ENCODE peak calls at places on chromosomes 2 and 18, in seven cellular contexts. W is stomach, C is lower leg skin, H is K562, E is A549, I is testis, B is heart left ventricle. F is an unnamed sample.

GRCh38 chr18:75183524-75183923 is 25.4 kb downstream of the PTGR3 start:
- DNase-seq in W (no peak), C (no peak), H (no peak), E (no peak), I (no peak), B (no peak), F (no peak)

GRCh38 chr2:175864131-175864728 is 137.8 kb downstream of the LNPK start:
- DNase-seq in W (no peak), C (no peak), H (no peak), E (no peak), I (no peak), B (no peak), F (no peak)

GRCh38 chr18:80171190-80171872 is 62.3 kb downstream of the ADNP2 start:
- DNase-seq in W (peak; percentile 61), C (peak; percentile 91), H (peak; percentile 70), E (peak; percentile 42), I (peak; percentile 83), B (peak; percentile 36), F (peak; percentile 71)

GRCh38 chr2:163401481-163401880 is 334.3 kb downstream of the FIGN start:
- DNase-seq in W (no peak), C (no peak), H (no peak), E (no peak), I (no peak), B (peak; percentile 26), F (peak; percentile 11)

GRCh38 chr2:97868986-97869721 is 126.6 kb downstream of the TMEM131 start:
- DNase-seq in W (no peak), C (no peak), H (no peak), E (peak; percentile 46), I (no peak), B (peak; percentile 81), F (no peak)

GRCh38 chr2:72803151-72803550 is 22.7 kb downstream of the EXOC6B start:
- DNase-seq in W (no peak), C (no peak), H (no peak), E (no peak), I (no peak), B (no peak), F (no peak)

GRCh38 chr18:51879329-51879728 is 460.7 kb upstream of the DCC start:
- DNase-seq in W (no peak), C (no peak), H (no peak), E (no peak), I (no peak), B (no peak), F (no peak)

GRCh38 chr2:234571620-234572407 is 74.9 kb upstream of the ARL4C start:
- DNase-seq in W (no peak), C (no peak), H (no peak), E (no peak), I (no peak), B (no peak), F (no peak)

GRCh38 chr18:24792164-24792563 is 331.7 kb downstream of the HRH4 start:
- DNase-seq in W (no peak), C (no peak), H (no peak), E (no peak), I (no peak), B (no peak), F (no peak)

GRCh38 chr2:46421361-46421760 is 58.0 kb upstream of the TMEM247 start:
- DNase-seq in W (no peak), C (no peak), H (no peak), E (no peak), I (no peak), B (no peak), F (no peak)

GRCh38 chr18:55886886-55887285 is 298.9 kb upstream of the TCF4 start:
- DNase-seq in W (no peak), C (no peak), H (no peak), E (no peak), I (no peak), B (no peak), F (no peak)

GRCh38 chr2:126482582-126483464 is 173.1 kb upstream of the GYPC start:
- DNase-seq in W (no peak), C (no peak), H (peak; percentile 32), E (no peak), I (peak; percentile 18), B (no peak), F (peak; percentile 10)

GRCh38 chr2:42733852-42734251 is 30.1 kb downstream of the OXER1 start:
- DNase-seq in W (no peak), C (no peak), H (no peak), E (no peak), I (no peak), B (no peak), F (no peak)

GRCh38 chr18:67596003-67596402 is 79.5 kb upstream of the DSEL start:
- DNase-seq in W (no peak), C (no peak), H (no peak), E (no peak), I (no peak), B (no peak), F (no peak)

GRCh38 chr2:16774980-16775963 is 109.6 kb upstream of the CYRIA start:
- DNase-seq in W (no peak), C (no peak), H (peak; percentile 33), E (no peak), I (peak; percentile 21), B (no peak), F (no peak)

GRCh38 chr2:210303498-210303897 is 11.5 kb downstream of the MYL1 start:
- DNase-seq in W (no peak), C (no peak), H (no peak), E (no peak), I (no peak), B (no peak), F (no peak)

GRCh38 chr18:79522451-79523220 is 126.9 kb downstream of the NFATC1 start:
- DNase-seq in W (no peak), C (peak; percentile 82), H (no peak), E (no peak), I (peak; percentile 13), B (no peak), F (no peak)

GRCh38 chr2:62569907-62570793 is 64.2 kb upstream of the TMEM17 start:
- DNase-seq in W (no peak), C (no peak), H (no peak), E (peak; percentile 91), I (no peak), B (no peak), F (no peak)

GRCh38 chr2:226115102-226115831 is 684.4 kb downstream of the IRS1 start:
- DNase-seq in W (no peak), C (no peak), H (no peak), E (peak; percentile 51), I (no peak), B (no peak), F (peak; percentile 3)

GRCh38 chr2:215207791-215208367 is 69.5 kb upstream of the ABCA12 start:
- DNase-seq in W (no peak), C (no peak), H (no peak), E (no peak), I (no peak), B (no peak), F (no peak)

GRCh38 chr2:224608104-224608503 is 22.9 kb upstream of the CUL3 start:
- DNase-seq in W (no peak), C (no peak), H (no peak), E (no peak), I (no peak), B (no peak), F (no peak)

GRCh38 chr2:47653909-47654789 is 128.8 kb upstream of the MSH6 start:
- DNase-seq in W (no peak), C (peak; percentile 45), H (peak; percentile 41), E (no peak), I (peak; percentile 75), B (no peak), F (no peak)

GRCh38 chr2:47654790-47655562 is 128.0 kb upstream of the MSH6 start:
- DNase-seq in W (no peak), C (peak; percentile 40), H (no peak), E (no peak), I (no peak), B (no peak), F (no peak)

GRCh38 chr2:47656715-47657600 is 126.0 kb upstream of the MSH6 start:
- DNase-seq in W (no peak), C (no peak), H (no peak), E (no peak), I (no peak), B (no peak), F (no peak)

GRCh38 chr2:47653036-47653435 is 129.9 kb upstream of the MSH6 start:
- DNase-seq in W (no peak), C (no peak), H (no peak), E (no peak), I (no peak), B (no peak), F (no peak)

GRCh38 chr2:47655563-47655880 is 127.4 kb upstream of the MSH6 start:
- DNase-seq in W (no peak), C (peak; percentile 50), H (no peak), E (no peak), I (no peak), B (no peak), F (no peak)
- TF ChIP-seq POLR2A in W (no peak), C (no peak), H (no peak), E (no peak), I (no peak), B (no peak), F (no peak)

GRCh38 chr2:205685314-205686230 is 3.3 kb downstream of the NRP2 start:
- DNase-seq in W (peak; percentile 43), C (peak; percentile 86), H (no peak), E (peak; percentile 48), I (no peak), B (no peak), F (no peak)
- TF ChIP-seq POLR2A in W (no peak), C (no peak), H (no peak), E (peak; percentile 6), I (no peak), B (no peak), F (no peak)

GRCh38 chr18:32018331-32019250 is at the start of gene RNF125:
- DNase-seq in W (peak; percentile 84), C (peak; percentile 95), H (peak; percentile 86), E (peak; percentile 39), I (peak; percentile 71), B (peak; percentile 85), F (peak; percentile 68)
- TF ChIP-seq POLR2A in W (no peak), C (no peak), H (no peak), E (no peak), I (no peak), B (peak; percentile 35), F (no peak)

DNA sequence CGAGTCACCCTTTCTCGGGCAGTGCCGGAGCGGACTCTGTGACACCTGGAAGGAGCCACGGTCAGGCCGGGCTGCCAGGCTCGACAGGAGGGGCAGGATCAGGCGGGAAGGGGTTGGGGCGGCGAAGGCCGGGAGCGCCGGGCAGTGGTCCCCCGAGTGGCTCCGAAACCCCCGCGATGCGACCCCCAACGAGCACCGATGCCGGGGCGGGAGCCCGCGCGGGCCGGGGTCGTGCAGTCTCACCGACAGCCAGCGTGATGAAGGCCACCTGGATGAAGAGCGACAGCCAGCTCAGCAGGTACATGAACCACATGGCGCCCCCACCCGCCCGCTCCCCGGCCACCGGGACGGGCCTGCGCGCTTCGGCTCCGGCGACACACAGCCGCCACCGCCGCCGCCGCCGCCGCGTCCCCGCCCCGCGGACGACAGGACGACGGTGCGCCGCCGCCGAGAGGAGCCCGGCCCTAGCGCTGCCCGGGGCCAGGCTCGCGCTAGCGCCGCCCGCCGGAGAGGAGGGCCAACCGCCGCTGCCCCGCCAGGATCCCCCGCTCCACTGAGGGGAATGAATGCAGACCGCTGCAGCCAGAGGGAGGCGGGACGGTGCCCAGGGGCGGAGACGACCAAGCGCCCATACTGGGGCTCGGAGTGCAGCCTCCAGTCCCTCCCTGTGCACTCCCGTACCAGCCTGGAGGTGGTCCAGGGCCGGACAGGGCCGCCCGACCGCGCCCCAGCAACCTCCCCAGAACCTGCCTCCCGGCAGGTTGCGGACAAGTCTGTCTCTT is at the start of gene TEX261:
- DNase-seq in W (peak; percentile 92), C (peak; percentile 97), H (peak; percentile 92), E (peak; percentile 92), I (peak; percentile 86), B (peak; percentile 93), F (peak; percentile 93)
- TF ChIP-seq POLR2A in W (no peak), C (no peak), H (peak; percentile 54), E (peak; percentile 62), I (no peak), B (peak; percentile 29), F (peak; percentile 43)

F was measured in erythroblast.